ENCODE peak calls at places on chromosomes 5 and 9, in six cellular contexts. One of them, this sample, is unnamed. For H3K9me3, the result is how much of the 10 kb centered on the place peaks cover.

GRCh38 chr5:65030056-65030455 is 261.3 kb downstream of the CWC27 start:
- DNase-seq in heart left ventricle: no peak
- DNase-seq in stomach: no peak
- DNase-seq in A549: no peak
- DNase-seq in ovary: no peak
- DNase-seq in HCT116: no peak
- DNase-seq in this sample: no peak

GRCh38 chr5:66828551-66829421 is 232.6 kb downstream of the MAST4 start:
- DNase-seq in heart left ventricle: peak
- DNase-seq in stomach: peak
- DNase-seq in A549: no peak
- DNase-seq in ovary: peak
- DNase-seq in HCT116: no peak
- DNase-seq in this sample: peak

GRCh38 chr9:105637787-105638395 is 24.4 kb upstream of the TAL2 start:
- DNase-seq in heart left ventricle: no peak
- DNase-seq in stomach: no peak
- DNase-seq in A549: no peak
- DNase-seq in ovary: no peak
- DNase-seq in HCT116: no peak
- DNase-seq in this sample: no peak

GRCh38 chr5:10678236-10678635 is 82.8 kb downstream of the DAP start:
- DNase-seq in heart left ventricle: no peak
- DNase-seq in stomach: no peak
- DNase-seq in A549: no peak
- DNase-seq in ovary: no peak
- DNase-seq in HCT116: no peak
- DNase-seq in this sample: no peak

GRCh38 chr9:18438300-18438925 is 35.5 kb upstream of the ADAMTSL1 start:
- DNase-seq in heart left ventricle: peak
- DNase-seq in stomach: peak
- DNase-seq in A549: no peak
- DNase-seq in ovary: peak
- DNase-seq in HCT116: no peak
- DNase-seq in this sample: no peak

GRCh38 chr5:145471831-145472616 is 363.1 kb downstream of the PRELID2 start:
- DNase-seq in heart left ventricle: no peak
- DNase-seq in stomach: peak
- DNase-seq in A549: no peak
- DNase-seq in ovary: no peak
- DNase-seq in HCT116: no peak
- DNase-seq in this sample: no peak

GRCh38 chr5:163248856-163249255 is 188.5 kb upstream of the CCNG1 start:
- DNase-seq in heart left ventricle: no peak
- DNase-seq in stomach: no peak
- DNase-seq in A549: no peak
- DNase-seq in ovary: no peak
- DNase-seq in HCT116: no peak
- DNase-seq in this sample: no peak

GRCh38 chr5:119333421-119333851 is 22.4 kb upstream of the TNFAIP8 start:
- DNase-seq in heart left ventricle: no peak
- DNase-seq in stomach: no peak
- DNase-seq in A549: no peak
- DNase-seq in ovary: no peak
- DNase-seq in HCT116: no peak
- DNase-seq in this sample: no peak

GRCh38 chr5:82610686-82611085 is 332.5 kb upstream of the RPS23 start:
- DNase-seq in heart left ventricle: no peak
- DNase-seq in stomach: no peak
- DNase-seq in A549: no peak
- DNase-seq in ovary: no peak
- DNase-seq in HCT116: no peak
- DNase-seq in this sample: no peak

GRCh38 chr5:179607449-179607931 is 16.0 kb downstream of the HNRNPH1 start:
- DNase-seq in heart left ventricle: peak
- DNase-seq in stomach: no peak
- DNase-seq in A549: no peak
- DNase-seq in ovary: peak
- DNase-seq in HCT116: no peak
- DNase-seq in this sample: no peak

GRCh38 chr9:93028448-93029006 is 30.0 kb upstream of the SUSD3 start:
- DNase-seq in heart left ventricle: no peak
- DNase-seq in stomach: no peak
- DNase-seq in A549: no peak
- DNase-seq in ovary: no peak
- DNase-seq in HCT116: no peak
- DNase-seq in this sample: no peak

GRCh38 chr5:146068136-146068717 is 37.1 kb downstream of the PLAC8L1 start:
- DNase-seq in heart left ventricle: no peak
- DNase-seq in stomach: no peak
- DNase-seq in A549: no peak
- DNase-seq in ovary: no peak
- DNase-seq in HCT116: no peak
- DNase-seq in this sample: no peak

GRCh38 chr5:147248584-147248983 is 13.8 kb downstream of the STK32A start:
- DNase-seq in heart left ventricle: no peak
- DNase-seq in stomach: no peak
- DNase-seq in A549: no peak
- DNase-seq in ovary: no peak
- DNase-seq in HCT116: no peak
- DNase-seq in this sample: no peak

GRCh38 chr5:171825046-171825445 is 39.4 kb downstream of the SMIM23 start:
- DNase-seq in heart left ventricle: no peak
- DNase-seq in stomach: no peak
- DNase-seq in A549: no peak
- DNase-seq in ovary: no peak
- DNase-seq in HCT116: no peak
- DNase-seq in this sample: no peak

GRCh38 chr5:77995793-77996409 is 219.8 kb upstream of the TBCA start:
- DNase-seq in heart left ventricle: no peak
- DNase-seq in stomach: no peak
- DNase-seq in A549: no peak
- DNase-seq in ovary: no peak
- DNase-seq in HCT116: no peak
- DNase-seq in this sample: no peak

GRCh38 chr5:32475338-32476097 is 31.0 kb upstream of the ZFR start:
- DNase-seq in heart left ventricle: no peak
- DNase-seq in stomach: no peak
- DNase-seq in A549: no peak
- DNase-seq in ovary: no peak
- DNase-seq in HCT116: no peak
- DNase-seq in this sample: no peak

GRCh38 chr5:134438641-134439621 is 27.2 kb upstream of the CDKN2AIPNL start:
- DNase-seq in heart left ventricle: peak
- DNase-seq in stomach: peak
- DNase-seq in A549: no peak
- DNase-seq in ovary: peak
- DNase-seq in HCT116: no peak
- DNase-seq in this sample: peak

GRCh38 chr5:134436523-134437339 is 25.1 kb upstream of the CDKN2AIPNL start:
- DNase-seq in heart left ventricle: peak
- DNase-seq in stomach: peak
- DNase-seq in A549: peak
- DNase-seq in ovary: no peak
- DNase-seq in HCT116: no peak
- DNase-seq in this sample: peak

GRCh38 chr5:134435525-134435924 is 23.8 kb upstream of the CDKN2AIPNL start:
- DNase-seq in heart left ventricle: no peak
- DNase-seq in stomach: no peak
- DNase-seq in A549: no peak
- DNase-seq in ovary: no peak
- DNase-seq in HCT116: peak
- DNase-seq in this sample: no peak

GRCh38 chr5:134438268-134438622 is 26.6 kb upstream of the CDKN2AIPNL start:
- DNase-seq in heart left ventricle: no peak
- DNase-seq in stomach: no peak
- DNase-seq in A549: no peak
- DNase-seq in ovary: no peak
- DNase-seq in HCT116: no peak
- DNase-seq in this sample: no peak

DNA sequence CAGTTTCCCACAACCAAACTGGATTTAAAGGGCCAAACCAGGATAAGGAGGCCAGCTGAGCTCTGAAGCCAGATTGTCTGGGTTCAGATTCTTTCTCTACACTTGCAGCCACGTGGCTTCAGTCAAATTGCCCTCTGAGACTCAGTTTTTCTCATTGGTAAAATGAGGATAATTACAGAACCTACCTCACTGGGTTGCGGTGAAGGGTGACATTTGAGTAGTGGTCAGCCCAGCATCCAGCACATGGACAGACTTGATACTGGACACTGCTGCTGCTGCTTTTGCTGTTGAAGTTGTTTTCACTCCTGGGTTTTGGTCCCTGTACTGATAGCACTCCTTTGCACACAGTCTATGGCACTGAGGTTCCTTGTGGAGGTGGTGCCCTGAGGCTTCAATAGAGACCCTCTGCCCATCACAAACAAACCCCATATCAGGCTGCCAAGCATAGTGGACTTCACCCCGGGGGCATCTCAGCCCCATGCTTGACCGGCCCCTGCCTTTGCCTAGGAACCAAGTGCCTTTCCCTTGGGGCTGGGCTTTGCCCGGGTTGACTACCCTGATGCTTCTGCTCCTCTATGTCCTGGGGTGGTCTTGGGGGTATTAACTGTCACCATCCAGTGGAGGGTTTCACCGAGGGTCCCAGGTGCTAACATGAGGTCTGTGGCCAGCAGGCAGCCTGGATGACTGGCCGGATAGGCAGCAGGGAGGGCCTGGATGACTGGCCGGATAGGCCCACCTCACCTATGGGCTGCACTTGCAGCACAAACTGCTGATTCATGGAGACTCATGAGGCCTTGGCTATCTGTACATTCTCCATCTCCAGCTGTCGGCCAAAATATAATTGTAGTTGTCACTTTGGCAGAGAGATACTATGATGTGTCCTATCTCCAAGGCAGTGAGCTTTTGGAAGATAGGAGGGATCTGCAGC is 25.9 kb upstream of the CDKN2AIPNL start:
- DNase-seq in heart left ventricle: no peak
- DNase-seq in stomach: no peak
- DNase-seq in A549: no peak
- DNase-seq in ovary: no peak
- DNase-seq in HCT116: no peak
- DNase-seq in this sample: no peak
- TF ChIP-seq POLR2A in heart left ventricle: no peak
- TF ChIP-seq POLR2A in stomach: no peak
- TF ChIP-seq POLR2A in A549: no peak
- TF ChIP-seq POLR2A in ovary: no peak
- TF ChIP-seq POLR2A in HCT116: no peak
- TF ChIP-seq POLR2A in this sample: no peak

GRCh38 chr9:34588671-34589370 is 703 bp downstream of the CNTFR start:
- DNase-seq in heart left ventricle: no peak
- DNase-seq in stomach: no peak
- DNase-seq in A549: no peak
- DNase-seq in ovary: no peak
- DNase-seq in HCT116: no peak
- DNase-seq in this sample: no peak
- H3K4me3 ChIP-seq in heart left ventricle: peak
- H3K4me3 ChIP-seq in stomach: peak
- H3K4me3 ChIP-seq in A549: peak
- H3K4me3 ChIP-seq in ovary: peak
- H3K4me3 ChIP-seq in HCT116: no peak
- H3K4me3 ChIP-seq in this sample: peak

GRCh38 chr9:81871695-81872094 is 56.5 kb upstream of the SPATA31D4 start:
- DNase-seq in heart left ventricle: no peak
- DNase-seq in stomach: no peak
- DNase-seq in A549: peak
- DNase-seq in ovary: no peak
- DNase-seq in HCT116: no peak
- DNase-seq in this sample: no peak
- H3K9me3 ChIP-seq in heart left ventricle: under half
- H3K9me3 ChIP-seq in stomach: under half
- H3K9me3 ChIP-seq in A549: under half
- H3K9me3 ChIP-seq in ovary: under half
- H3K9me3 ChIP-seq in HCT116: under half
- H3K9me3 ChIP-seq in this sample: under half

DNA sequence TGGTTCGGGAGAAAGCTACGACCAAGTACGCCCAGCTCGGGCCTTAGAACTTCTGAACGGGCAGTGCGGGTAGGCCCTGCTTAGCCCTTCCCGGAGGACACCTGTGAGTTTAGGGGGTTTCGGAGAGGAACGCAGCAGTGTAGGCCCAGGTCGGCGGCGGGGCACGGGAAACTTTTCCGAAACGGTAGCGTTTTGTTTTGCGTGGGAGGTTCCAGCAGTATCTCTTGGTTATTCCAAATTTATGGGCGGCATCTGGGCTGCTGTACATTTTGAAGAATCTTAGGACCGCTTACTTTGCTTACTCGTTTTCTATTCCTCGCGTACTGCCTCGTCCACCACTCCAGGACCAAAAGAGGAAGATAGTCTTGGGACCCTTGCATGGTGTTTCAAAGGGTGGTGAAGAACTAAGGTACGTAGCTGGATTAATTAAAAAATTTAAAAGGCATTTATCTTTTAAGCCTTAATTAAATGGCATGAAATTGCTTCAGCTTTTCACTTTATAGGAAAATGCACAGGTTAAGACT is 488 bp downstream of the TENT2 start:
- DNase-seq in heart left ventricle: no peak
- DNase-seq in stomach: no peak
- DNase-seq in A549: no peak
- DNase-seq in ovary: no peak
- DNase-seq in HCT116: no peak
- DNase-seq in this sample: no peak
- TF ChIP-seq POLR2A in heart left ventricle: no peak
- TF ChIP-seq POLR2A in stomach: no peak
- TF ChIP-seq POLR2A in A549: no peak
- TF ChIP-seq POLR2A in ovary: peak
- TF ChIP-seq POLR2A in HCT116: no peak
- TF ChIP-seq POLR2A in this sample: no peak

DNA sequence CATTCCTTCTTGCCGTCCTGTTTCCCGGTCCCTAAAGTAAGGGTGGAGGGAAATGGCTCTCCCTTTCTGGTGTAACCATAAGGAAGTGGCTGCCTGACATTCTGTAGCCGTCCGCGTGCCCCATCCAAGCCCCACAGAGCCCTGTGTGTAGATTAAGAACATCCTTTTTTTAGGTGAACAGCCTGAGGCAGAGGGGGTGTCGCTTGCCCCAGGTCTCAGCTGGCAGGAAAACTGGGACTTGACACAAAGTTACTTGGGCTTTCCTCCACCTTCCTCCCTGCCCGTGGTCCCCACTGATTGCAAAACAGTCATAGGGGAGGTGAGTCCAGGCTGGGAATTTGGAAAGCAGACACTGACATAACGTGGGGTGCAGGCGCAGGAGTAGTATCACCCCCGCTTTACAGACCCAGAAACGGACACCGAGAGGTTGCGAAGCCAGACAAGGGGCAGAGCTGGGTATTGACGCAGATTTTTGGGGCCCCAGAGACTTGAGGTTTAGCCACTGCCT is 22.8 kb downstream of the C9orf50 start:
- DNase-seq in heart left ventricle: no peak
- DNase-seq in stomach: no peak
- DNase-seq in A549: no peak
- DNase-seq in ovary: no peak
- DNase-seq in HCT116: no peak
- DNase-seq in this sample: no peak
- H3K4me3 ChIP-seq in heart left ventricle: peak
- H3K4me3 ChIP-seq in stomach: peak
- H3K4me3 ChIP-seq in A549: peak
- H3K4me3 ChIP-seq in ovary: no peak
- H3K4me3 ChIP-seq in HCT116: peak
- H3K4me3 ChIP-seq in this sample: peak

This sample was measured in esophagus squamous epithelium.